ENCODE peak calls at places on chromosomes 7 and 10, in four cellular contexts. W, D, O and U are unnamed samples.

GRCh38 chr10:50470798-50471582 is 152.8 kb downstream of the SGMS1 start:
- DNase-seq in D (no peak), O (no peak), W (no peak), U (no peak)

GRCh38 chr10:86443069-86443468 is 76.5 kb upstream of the GRID1 start:
- DNase-seq in D (no peak), O (no peak), W (no peak), U (no peak)

GRCh38 chr7:157016352-157017041 is 6.0 kb upstream of the MNX1 start:
- DNase-seq in D (peak), W (peak), O (no peak), U (no peak)

GRCh38 chr10:69345402-69345801 is 67.1 kb downstream of the HK1 start:
- DNase-seq in O (no peak), D (no peak), W (no peak), U (no peak)

GRCh38 chr7:80521809-80522208 is 9.9 kb upstream of the GNAT3 start:
- DNase-seq in D (no peak), O (no peak), W (no peak), U (no peak)

GRCh38 chr10:84193846-84194423 is 402 bp upstream of the CDHR1 start:
- DNase-seq in O (no peak), W (no peak), D (no peak), U (no peak)

GRCh38 chr7:30001953-30002352 is 12.4 kb upstream of the SCRN1 start:
- DNase-seq in D (no peak), O (no peak), W (no peak), U (no peak)

GRCh38 chr7:108080094-108080656 is 50.0 kb downstream of the LAMB4 start:
- DNase-seq in O (no peak), D (no peak), W (no peak), U (no peak)

GRCh38 chr7:17033245-17033644 is 151.5 kb upstream of the AGR3 start:
- DNase-seq in O (no peak), D (no peak), W (no peak), U (no peak)

GRCh38 chr10:27611209-27611608 is 107.1 kb downstream of the RAB18 start:
- DNase-seq in W (no peak), D (no peak), O (no peak), U (no peak)

GRCh38 chr7:139972000-139972399 is 90.8 kb downstream of the PARP12 start:
- DNase-seq in D (no peak), W (no peak), O (no peak), U (no peak)

GRCh38 chr7:134246347-134246746 is 70.4 kb downstream of the SLC35B4 start:
- DNase-seq in O (no peak), D (no peak), W (no peak), U (no peak)

GRCh38 chr10:95655571-95656290 is 780 bp downstream of the ALDH18A1 start:
- DNase-seq in O (no peak), W (peak), D (no peak), U (no peak)

GRCh38 chr7:1555813-1556540 is at the start of gene TMEM184A:
- DNase-seq in O (no peak), D (no peak), W (peak), U (no peak)

GRCh38 chr7:102433319-102434038 is at the start of gene ORAI2:
- DNase-seq in O (peak), D (peak), W (peak), U (peak)

GRCh38 chr10:10870523-10871241 is 147.0 kb upstream of the CELF2 start:
- DNase-seq in O (no peak), D (no peak), W (peak), U (no peak)

GRCh38 chr7:158317238-158318205 is 270.1 kb downstream of the PTPRN2 start:
- DNase-seq in W (no peak), D (no peak), O (no peak), U (no peak)

GRCh38 chr7:101308245-101309085 is 13.1 kb downstream of the IFT22 start:
- DNase-seq in O (no peak), D (peak), W (no peak), U (peak)

GRCh38 chr10:49175587-49176309 is 12.4 kb downstream of the TMEM273 start:
- DNase-seq in W (no peak), D (peak), O (no peak), U (no peak)

GRCh38 chr10:101894742-101895141 is 51.1 kb upstream of the KCNIP2 start:
- DNase-seq in O (no peak), D (no peak), W (no peak), U (no peak)

GRCh38 chr7:119545118-119545517 is 727.9 kb upstream of the KCND2 start:
- DNase-seq in D (no peak), O (no peak), W (no peak), U (no peak)

GRCh38 chr10:92691042-92691590 is 1.4 kb downstream of the HHEX start:
- DNase-seq in W (no peak), O (peak), D (no peak), U (peak)

GRCh38 chr10:123890246-123890645 is 1.4 kb downstream of the CPXM2 start:
- DNase-seq in O (peak), W (no peak), D (no peak), U (no peak)

GRCh38 chr10:131748831-131749766 is 151.7 kb upstream of the PPP2R2D start:
- DNase-seq in D (no peak), W (no peak), O (no peak), U (no peak)

GRCh38 chr7:109552017-109552416 is 982.3 kb downstream of the DNAJB9 start:
- DNase-seq in O (no peak), D (no peak), W (no peak), U (no peak)

GRCh38 chr7:28517606-28518005 is 105.3 kb downstream of the CREB5 start:
- DNase-seq in O (no peak), W (no peak), D (no peak), U (no peak)

GRCh38 chr10:29590598-29591415 is 44.0 kb downstream of the SVIL start:
- DNase-seq in O (no peak), D (no peak), W (peak), U (no peak)